ENCODE peak calls at places on chromosomes 7 and 10, in six cellular contexts. One of them, this sample, is unnamed. For H3K4me1, the result is how much of the 10 kb centered on the place peaks cover.

GRCh38 chr7:75969182-75969581 is 25.2 kb downstream of the TMEM120A start:
- DNase-seq in H1: no peak
- DNase-seq in astrocyte: no peak
- DNase-seq in endodermal cell: no peak
- DNase-seq in HCT116: no peak
- DNase-seq in neuronal stem cell: no peak
- DNase-seq in this sample: no peak

GRCh38 chr7:33702511-33703054 is 202.8 kb upstream of the BMPER start:
- DNase-seq in H1: no peak
- DNase-seq in astrocyte: no peak
- DNase-seq in endodermal cell: peak
- DNase-seq in HCT116: no peak
- DNase-seq in neuronal stem cell: no peak
- DNase-seq in this sample: no peak

GRCh38 chr7:45692031-45692430 is 117.9 kb downstream of the ADCY1 start:
- DNase-seq in H1: peak
- DNase-seq in astrocyte: no peak
- DNase-seq in endodermal cell: no peak
- DNase-seq in HCT116: no peak
- DNase-seq in neuronal stem cell: no peak
- DNase-seq in this sample: no peak

GRCh38 chr7:111223802-111224253 is 132.9 kb downstream of the LRRN3 start:
- DNase-seq in H1: no peak
- DNase-seq in astrocyte: no peak
- DNase-seq in endodermal cell: no peak
- DNase-seq in HCT116: no peak
- DNase-seq in neuronal stem cell: no peak
- DNase-seq in this sample: no peak

GRCh38 chr7:142939226-142939910 is at the start of gene LLCFC1:
- DNase-seq in H1: peak
- DNase-seq in astrocyte: no peak
- DNase-seq in endodermal cell: peak
- DNase-seq in HCT116: peak
- DNase-seq in neuronal stem cell: peak
- DNase-seq in this sample: peak

GRCh38 chr10:65719790-65720189 is 1206.0 kb upstream of the LRRTM3 start:
- DNase-seq in H1: no peak
- DNase-seq in astrocyte: no peak
- DNase-seq in endodermal cell: no peak
- DNase-seq in HCT116: no peak
- DNase-seq in neuronal stem cell: no peak
- DNase-seq in this sample: no peak

GRCh38 chr7:36598056-36598675 is 126.1 kb downstream of the AOAH start:
- DNase-seq in H1: no peak
- DNase-seq in astrocyte: no peak
- DNase-seq in endodermal cell: peak
- DNase-seq in HCT116: no peak
- DNase-seq in neuronal stem cell: no peak
- DNase-seq in this sample: peak

GRCh38 chr7:135748770-135749169 is at the start of gene FAM180A:
- DNase-seq in H1: no peak
- DNase-seq in astrocyte: peak
- DNase-seq in endodermal cell: no peak
- DNase-seq in HCT116: no peak
- DNase-seq in neuronal stem cell: no peak
- DNase-seq in this sample: no peak

GRCh38 chr10:13617146-13617545 is 30.4 kb downstream of the PRPF18 start:
- DNase-seq in H1: no peak
- DNase-seq in astrocyte: peak
- DNase-seq in endodermal cell: no peak
- DNase-seq in HCT116: no peak
- DNase-seq in neuronal stem cell: no peak
- DNase-seq in this sample: no peak

GRCh38 chr10:75398630-75399460 is 2.7 kb downstream of the ZNF503 start:
- DNase-seq in H1: peak
- DNase-seq in astrocyte: no peak
- DNase-seq in endodermal cell: peak
- DNase-seq in HCT116: no peak
- DNase-seq in neuronal stem cell: peak
- DNase-seq in this sample: peak

GRCh38 chr7:138729444-138729843 is 28.3 kb upstream of the SVOPL start:
- DNase-seq in H1: no peak
- DNase-seq in astrocyte: no peak
- DNase-seq in endodermal cell: no peak
- DNase-seq in HCT116: no peak
- DNase-seq in neuronal stem cell: no peak
- DNase-seq in this sample: no peak

GRCh38 chr7:104241581-104241980 is 33.8 kb upstream of the ORC5 start:
- DNase-seq in H1: no peak
- DNase-seq in astrocyte: no peak
- DNase-seq in endodermal cell: no peak
- DNase-seq in HCT116: no peak
- DNase-seq in neuronal stem cell: no peak
- DNase-seq in this sample: no peak

GRCh38 chr7:105992888-105993287 is 29.8 kb downstream of the CDHR3 start:
- DNase-seq in H1: no peak
- DNase-seq in astrocyte: no peak
- DNase-seq in endodermal cell: no peak
- DNase-seq in HCT116: no peak
- DNase-seq in neuronal stem cell: no peak
- DNase-seq in this sample: no peak

GRCh38 chr10:16799621-16800020 is 17.6 kb downstream of the RSU1 start:
- DNase-seq in H1: no peak
- DNase-seq in astrocyte: no peak
- DNase-seq in endodermal cell: peak
- DNase-seq in HCT116: no peak
- DNase-seq in neuronal stem cell: no peak
- DNase-seq in this sample: no peak

GRCh38 chr7:2099036-2099957 is 133.4 kb downstream of the MAD1L1 start:
- DNase-seq in H1: no peak
- DNase-seq in astrocyte: no peak
- DNase-seq in endodermal cell: no peak
- DNase-seq in HCT116: no peak
- DNase-seq in neuronal stem cell: no peak
- DNase-seq in this sample: no peak

GRCh38 chr10:132250456-132251223 is 57.1 kb downstream of the STK32C start:
- DNase-seq in H1: no peak
- DNase-seq in astrocyte: no peak
- DNase-seq in endodermal cell: no peak
- DNase-seq in HCT116: no peak
- DNase-seq in neuronal stem cell: no peak
- DNase-seq in this sample: no peak

GRCh38 chr7:76428868-76429805 is 4.4 kb downstream of the ZP3 start:
- DNase-seq in H1: no peak
- DNase-seq in astrocyte: no peak
- DNase-seq in endodermal cell: peak
- DNase-seq in HCT116: no peak
- DNase-seq in neuronal stem cell: no peak
- DNase-seq in this sample: no peak

GRCh38 chr7:43096875-43097274 is 15.6 kb upstream of the HECW1 start:
- DNase-seq in H1: no peak
- DNase-seq in astrocyte: no peak
- DNase-seq in endodermal cell: no peak
- DNase-seq in HCT116: no peak
- DNase-seq in neuronal stem cell: no peak
- DNase-seq in this sample: no peak

GRCh38 chr7:25118048-25118753 is 6.9 kb downstream of the CYCS start:
- DNase-seq in H1: no peak
- DNase-seq in astrocyte: no peak
- DNase-seq in endodermal cell: no peak
- DNase-seq in HCT116: no peak
- DNase-seq in neuronal stem cell: no peak
- DNase-seq in this sample: no peak

GRCh38 chr7:76206633-76207032 is 4.9 kb downstream of the SRRM3 start:
- DNase-seq in H1: no peak
- DNase-seq in astrocyte: peak
- DNase-seq in endodermal cell: no peak
- DNase-seq in HCT116: no peak
- DNase-seq in neuronal stem cell: no peak
- DNase-seq in this sample: no peak

GRCh38 chr10:79249156-79250121 is 97.8 kb upstream of the PPIF start:
- DNase-seq in H1: no peak
- DNase-seq in astrocyte: no peak
- DNase-seq in endodermal cell: no peak
- DNase-seq in HCT116: no peak
- DNase-seq in neuronal stem cell: no peak
- DNase-seq in this sample: no peak

GRCh38 chr10:128047991-128048826 is 78.0 kb downstream of the MKI67 start:
- DNase-seq in H1: no peak
- DNase-seq in astrocyte: peak
- DNase-seq in endodermal cell: no peak
- DNase-seq in HCT116: no peak
- DNase-seq in neuronal stem cell: no peak
- DNase-seq in this sample: no peak

GRCh38 chr10:3747984-3748383 is 37.0 kb downstream of the KLF6 start:
- DNase-seq in H1: no peak
- DNase-seq in astrocyte: no peak
- DNase-seq in endodermal cell: no peak
- DNase-seq in HCT116: no peak
- DNase-seq in neuronal stem cell: no peak
- DNase-seq in this sample: no peak

GRCh38 chr10:33967721-33968120 is 633.3 kb upstream of the NRP1 start:
- DNase-seq in H1: no peak
- DNase-seq in astrocyte: no peak
- DNase-seq in endodermal cell: no peak
- DNase-seq in HCT116: no peak
- DNase-seq in neuronal stem cell: no peak
- DNase-seq in this sample: no peak

GRCh38 chr7:54968018-54968417 is 50.8 kb upstream of the EGFR start:
- DNase-seq in H1: no peak
- DNase-seq in astrocyte: no peak
- DNase-seq in endodermal cell: no peak
- DNase-seq in HCT116: no peak
- DNase-seq in neuronal stem cell: no peak
- DNase-seq in this sample: no peak
- H3K4me1 ChIP-seq in H1: under half
- H3K4me1 ChIP-seq in astrocyte: under half
- H3K4me1 ChIP-seq in endodermal cell: under half
- H3K4me1 ChIP-seq in HCT116: under half
- H3K4me1 ChIP-seq in neuronal stem cell: under half
- H3K4me1 ChIP-seq in this sample: under half

GRCh38 chr10:124616836-124617130 is 127.4 kb downstream of the FAM53B start:
- DNase-seq in H1: no peak
- DNase-seq in astrocyte: no peak
- DNase-seq in endodermal cell: no peak
- DNase-seq in HCT116: no peak
- DNase-seq in neuronal stem cell: no peak
- DNase-seq in this sample: no peak

GRCh38 chr10:124619802-124620490 is 124.2 kb downstream of the FAM53B start:
- DNase-seq in H1: no peak
- DNase-seq in astrocyte: no peak
- DNase-seq in endodermal cell: no peak
- DNase-seq in HCT116: no peak
- DNase-seq in neuronal stem cell: no peak
- DNase-seq in this sample: no peak

GRCh38 chr10:124618674-124619073 is 125.5 kb downstream of the FAM53B start:
- DNase-seq in H1: no peak
- DNase-seq in astrocyte: no peak
- DNase-seq in endodermal cell: no peak
- DNase-seq in HCT116: no peak
- DNase-seq in neuronal stem cell: no peak
- DNase-seq in this sample: no peak

GRCh38 chr10:124621637-124622036 is 122.5 kb downstream of the FAM53B start:
- DNase-seq in H1: no peak
- DNase-seq in astrocyte: no peak
- DNase-seq in endodermal cell: no peak
- DNase-seq in HCT116: no peak
- DNase-seq in neuronal stem cell: no peak
- DNase-seq in this sample: no peak

DNA sequence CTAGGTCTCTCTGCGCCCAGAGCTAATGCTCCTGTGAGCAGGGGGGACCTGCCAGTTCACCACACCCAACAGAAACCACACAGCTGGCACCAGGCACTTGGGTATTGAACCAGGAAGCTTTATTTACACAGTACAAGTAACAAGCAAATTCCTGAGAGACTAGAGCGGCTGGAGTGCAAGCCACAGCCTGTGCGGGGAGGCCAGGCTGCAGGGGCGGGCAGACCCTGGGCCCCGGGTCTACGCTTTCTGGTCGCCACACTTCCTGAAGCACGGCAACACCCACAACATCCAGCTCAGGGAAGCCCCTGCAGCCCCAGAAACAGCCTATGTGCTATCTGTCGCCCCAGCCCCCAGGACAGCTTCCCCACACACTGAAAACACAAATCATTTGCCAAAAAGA is 125.0 kb downstream of the FAM53B start:
- DNase-seq in H1: no peak
- DNase-seq in astrocyte: peak
- DNase-seq in endodermal cell: no peak
- DNase-seq in HCT116: no peak
- DNase-seq in neuronal stem cell: no peak
- DNase-seq in this sample: no peak
- H3K9ac ChIP-seq in H1: no peak
- H3K9ac ChIP-seq in astrocyte: no peak
- H3K9ac ChIP-seq in endodermal cell: no peak
- H3K9ac ChIP-seq in HCT116: no peak
- H3K9ac ChIP-seq in neuronal stem cell: peak
- H3K9ac ChIP-seq in this sample: no peak

DNA sequence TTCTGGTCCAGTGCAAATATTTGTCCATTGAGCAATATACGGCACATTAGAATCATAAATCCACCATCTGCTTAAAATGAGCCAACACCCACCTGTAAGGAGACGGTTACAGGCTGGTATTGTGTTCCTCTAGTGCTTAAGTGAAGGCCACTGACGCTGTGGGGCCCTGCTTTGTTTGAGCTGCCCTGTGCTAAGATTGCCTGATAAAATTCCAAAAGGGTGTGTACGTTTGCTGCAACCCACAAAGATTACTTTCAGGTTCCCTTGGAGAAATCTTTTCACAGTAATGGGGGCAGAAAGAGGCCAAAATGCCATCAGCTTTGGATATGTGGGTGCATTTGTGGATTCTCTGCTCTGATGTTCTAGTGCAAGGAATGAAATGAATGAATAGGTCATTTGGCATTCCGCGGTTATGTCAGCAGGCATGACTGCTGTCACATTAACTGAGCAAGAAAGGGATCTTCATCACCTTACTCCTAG is 34.4 kb downstream of the AGR3 start:
- DNase-seq in H1: no peak
- DNase-seq in astrocyte: peak
- DNase-seq in endodermal cell: no peak
- DNase-seq in HCT116: no peak
- DNase-seq in neuronal stem cell: no peak
- DNase-seq in this sample: no peak
- H3K27ac ChIP-seq in H1: no peak
- H3K27ac ChIP-seq in astrocyte: no peak
- H3K27ac ChIP-seq in endodermal cell: no peak
- H3K27ac ChIP-seq in HCT116: no peak
- H3K27ac ChIP-seq in neuronal stem cell: no peak
- H3K27ac ChIP-seq in this sample: no peak

DNA sequence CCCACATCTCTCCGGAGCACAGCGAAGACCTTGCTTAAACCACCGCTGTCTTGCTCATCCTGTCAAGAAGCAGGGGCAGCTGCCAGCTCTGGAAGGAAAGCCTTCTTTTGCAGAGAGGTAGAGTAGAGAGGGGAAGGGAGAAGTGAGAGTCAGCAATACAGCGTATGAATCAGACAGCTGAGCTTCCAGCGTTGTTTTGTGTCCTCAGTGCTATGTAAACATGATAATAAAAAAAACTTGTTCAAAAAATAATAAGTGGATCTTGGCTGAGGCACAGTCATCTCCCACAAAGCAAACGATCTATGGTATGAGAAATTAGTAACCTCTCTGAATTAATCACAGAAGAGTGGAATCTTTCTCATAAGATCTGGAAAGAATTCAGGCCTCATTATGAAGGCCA is 29.7 kb downstream of the CHST15 start:
- DNase-seq in H1: no peak
- DNase-seq in astrocyte: peak
- DNase-seq in endodermal cell: no peak
- DNase-seq in HCT116: no peak
- DNase-seq in neuronal stem cell: no peak
- DNase-seq in this sample: no peak
- H3K4me1 ChIP-seq in H1: under half
- H3K4me1 ChIP-seq in astrocyte: under half
- H3K4me1 ChIP-seq in endodermal cell: under half
- H3K4me1 ChIP-seq in HCT116: under half
- H3K4me1 ChIP-seq in neuronal stem cell: under half
- H3K4me1 ChIP-seq in this sample: under half